ENCODE peak calls at places on chromosomes 13 and 19, in four cellular contexts. One of them, this sample, is unnamed.

GRCh38 chr13:97356592-97356991 is 77.4 kb upstream of the RAP2A start:
- DNase-seq in colonic mucosa: no peak
- DNase-seq in neural crest cell: no peak
- DNase-seq in effector CD4-positive, alpha-beta T cell: no peak
- DNase-seq in this sample: no peak

GRCh38 chr13:93505104-93505952 is 278.7 kb downstream of the GPC6 start:
- DNase-seq in colonic mucosa: no peak
- DNase-seq in neural crest cell: no peak
- DNase-seq in effector CD4-positive, alpha-beta T cell: no peak
- DNase-seq in this sample: no peak

GRCh38 chr13:90365130-90365529 is 982.4 kb upstream of the MIR17HG start:
- DNase-seq in colonic mucosa: no peak
- DNase-seq in neural crest cell: no peak
- DNase-seq in effector CD4-positive, alpha-beta T cell: no peak
- DNase-seq in this sample: no peak

GRCh38 chr13:29847501-29847983 is 2.9 kb downstream of the UBL3 start:
- DNase-seq in colonic mucosa: peak
- DNase-seq in neural crest cell: peak
- DNase-seq in effector CD4-positive, alpha-beta T cell: no peak
- DNase-seq in this sample: no peak

GRCh38 chr13:112179421-112179820 is 112.5 kb downstream of the SOX1 start:
- DNase-seq in colonic mucosa: no peak
- DNase-seq in neural crest cell: no peak
- DNase-seq in effector CD4-positive, alpha-beta T cell: no peak
- DNase-seq in this sample: no peak

GRCh38 chr13:49791214-49791752 is 1.2 kb downstream of the KPNA3 start:
- DNase-seq in colonic mucosa: peak
- DNase-seq in neural crest cell: no peak
- DNase-seq in effector CD4-positive, alpha-beta T cell: peak
- DNase-seq in this sample: no peak

GRCh38 chr13:107834717-107835116 is 380.6 kb downstream of the LIG4 start:
- DNase-seq in colonic mucosa: no peak
- DNase-seq in neural crest cell: no peak
- DNase-seq in effector CD4-positive, alpha-beta T cell: no peak
- DNase-seq in this sample: no peak

GRCh38 chr19:15928321-15928720 is 6.0 kb downstream of the CYP4F11 start:
- DNase-seq in colonic mucosa: no peak
- DNase-seq in neural crest cell: no peak
- DNase-seq in effector CD4-positive, alpha-beta T cell: no peak
- DNase-seq in this sample: no peak

GRCh38 chr13:47545630-47546029 is 455.4 kb downstream of the SUCLA2 start:
- DNase-seq in colonic mucosa: no peak
- DNase-seq in neural crest cell: no peak
- DNase-seq in effector CD4-positive, alpha-beta T cell: no peak
- DNase-seq in this sample: no peak

GRCh38 chr13:32125221-32125621 is 93.6 kb downstream of the FRY start:
- DNase-seq in colonic mucosa: no peak
- DNase-seq in neural crest cell: no peak
- DNase-seq in effector CD4-positive, alpha-beta T cell: no peak
- DNase-seq in this sample: no peak

GRCh38 chr13:27450921-27451461 is 627 bp upstream of the MTIF3 start:
- DNase-seq in colonic mucosa: peak
- DNase-seq in neural crest cell: no peak
- DNase-seq in effector CD4-positive, alpha-beta T cell: peak
- DNase-seq in this sample: peak

GRCh38 chr13:75621147-75621546 is 15.0 kb upstream of the LMO7 start:
- DNase-seq in colonic mucosa: no peak
- DNase-seq in neural crest cell: no peak
- DNase-seq in effector CD4-positive, alpha-beta T cell: no peak
- DNase-seq in this sample: no peak

GRCh38 chr19:29775575-29775900 is 36.3 kb upstream of the CCNE1 start:
- DNase-seq in colonic mucosa: no peak
- DNase-seq in neural crest cell: no peak
- DNase-seq in effector CD4-positive, alpha-beta T cell: no peak
- DNase-seq in this sample: no peak

GRCh38 chr13:25300861-25301346 is 521 bp upstream of the NUP58 start:
- DNase-seq in colonic mucosa: peak
- DNase-seq in neural crest cell: no peak
- DNase-seq in effector CD4-positive, alpha-beta T cell: no peak
- DNase-seq in this sample: no peak

GRCh38 chr19:3275583-3276340 is 51.3 kb downstream of the CELF5 start:
- DNase-seq in colonic mucosa: peak
- DNase-seq in neural crest cell: peak
- DNase-seq in effector CD4-positive, alpha-beta T cell: peak
- DNase-seq in this sample: peak

GRCh38 chr13:113342820-113343691 is 20.9 kb downstream of the GRTP1 start:
- DNase-seq in colonic mucosa: no peak
- DNase-seq in neural crest cell: no peak
- DNase-seq in effector CD4-positive, alpha-beta T cell: no peak
- DNase-seq in this sample: no peak

GRCh38 chr13:97321616-97322321 is 99.6 kb downstream of the MBNL2 start:
- DNase-seq in colonic mucosa: no peak
- DNase-seq in neural crest cell: no peak
- DNase-seq in effector CD4-positive, alpha-beta T cell: no peak
- DNase-seq in this sample: no peak

GRCh38 chr13:31896427-31896826 is 135.1 kb upstream of the FRY start:
- DNase-seq in colonic mucosa: no peak
- DNase-seq in neural crest cell: no peak
- DNase-seq in effector CD4-positive, alpha-beta T cell: no peak
- DNase-seq in this sample: no peak

GRCh38 chr19:44850641-44851109 is 4.6 kb downstream of the NECTIN2 start:
- DNase-seq in colonic mucosa: no peak
- DNase-seq in neural crest cell: no peak
- DNase-seq in effector CD4-positive, alpha-beta T cell: no peak
- DNase-seq in this sample: no peak

GRCh38 chr19:17576758-17577532 is 21.5 kb downstream of the COLGALT1 start:
- DNase-seq in colonic mucosa: peak
- DNase-seq in neural crest cell: peak
- DNase-seq in effector CD4-positive, alpha-beta T cell: no peak
- DNase-seq in this sample: peak

GRCh38 chr19:30228726-30229523 is 143.3 kb upstream of the ZNF536 start:
- DNase-seq in colonic mucosa: no peak
- DNase-seq in neural crest cell: peak
- DNase-seq in effector CD4-positive, alpha-beta T cell: no peak
- DNase-seq in this sample: no peak

GRCh38 chr19:46748325-46749109 is 2.3 kb upstream of the STRN4 start:
- DNase-seq in colonic mucosa: peak
- DNase-seq in neural crest cell: peak
- DNase-seq in effector CD4-positive, alpha-beta T cell: peak
- DNase-seq in this sample: no peak

GRCh38 chr13:38819053-38819452 is 132.2 kb downstream of the FREM2 start:
- DNase-seq in colonic mucosa: no peak
- DNase-seq in neural crest cell: no peak
- DNase-seq in effector CD4-positive, alpha-beta T cell: no peak
- DNase-seq in this sample: no peak

GRCh38 chr19:40872209-40872608 is 9.8 kb downstream of the CYP2A7 start:
- DNase-seq in colonic mucosa: no peak
- DNase-seq in neural crest cell: no peak
- DNase-seq in effector CD4-positive, alpha-beta T cell: no peak
- DNase-seq in this sample: no peak

GRCh38 chr19:1917926-1918325 is 12.7 kb downstream of the ADAT3 start:
- DNase-seq in colonic mucosa: no peak
- DNase-seq in neural crest cell: no peak
- DNase-seq in effector CD4-positive, alpha-beta T cell: no peak
- DNase-seq in this sample: no peak

GRCh38 chr13:60572003-60572792 is 175.2 kb downstream of the TDRD3 start:
- DNase-seq in colonic mucosa: no peak
- DNase-seq in neural crest cell: no peak
- DNase-seq in effector CD4-positive, alpha-beta T cell: no peak
- DNase-seq in this sample: no peak

GRCh38 chr19:37698216-37698615 is 21.3 kb downstream of the ZNF607 start:
- DNase-seq in colonic mucosa: no peak
- DNase-seq in neural crest cell: no peak
- DNase-seq in effector CD4-positive, alpha-beta T cell: no peak
- DNase-seq in this sample: no peak

GRCh38 chr13:97423300-97424045 is 10.5 kb upstream of the RAP2A start:
- DNase-seq in colonic mucosa: no peak
- DNase-seq in neural crest cell: no peak
- DNase-seq in effector CD4-positive, alpha-beta T cell: no peak
- DNase-seq in this sample: no peak

GRCh38 chr19:11481777-11482383 is 1.0 kb upstream of the ELAVL3 start:
- DNase-seq in colonic mucosa: peak
- DNase-seq in neural crest cell: peak
- DNase-seq in effector CD4-positive, alpha-beta T cell: peak
- DNase-seq in this sample: no peak

GRCh38 chr19:47040869-47041268 is 7.6 kb downstream of the TMEM160 start:
- DNase-seq in colonic mucosa: no peak
- DNase-seq in neural crest cell: no peak
- DNase-seq in effector CD4-positive, alpha-beta T cell: no peak
- DNase-seq in this sample: no peak

GRCh38 chr19:36169084-36169760 is 17.0 kb upstream of the COX7A1 start:
- DNase-seq in colonic mucosa: peak
- DNase-seq in neural crest cell: no peak
- DNase-seq in effector CD4-positive, alpha-beta T cell: no peak
- DNase-seq in this sample: no peak

GRCh38 chr19:55273978-55274707 is 5.8 kb downstream of the HSPBP1 start:
- DNase-seq in colonic mucosa: no peak
- DNase-seq in neural crest cell: no peak
- DNase-seq in effector CD4-positive, alpha-beta T cell: no peak
- DNase-seq in this sample: no peak

GRCh38 chr19:17312481-17313113 is 3.2 kb downstream of the DDA1 start:
- DNase-seq in colonic mucosa: no peak
- DNase-seq in neural crest cell: no peak
- DNase-seq in effector CD4-positive, alpha-beta T cell: no peak
- DNase-seq in this sample: no peak

This sample was measured in HCT116.